ENCODE peak calls at places on chromosomes 6 and 20, in nine cellular contexts. One of them, this sample, is unnamed.

GRCh38 chr20:50304883-50305635 is 114.4 kb downstream of the CEBPB start:
- DNase-seq in cardiac muscle cell: no peak
- DNase-seq in NCI-H2171: no peak
- DNase-seq in naive thymus-derived CD4-positive, alpha-beta T cell: no peak
- DNase-seq in A549: no peak
- DNase-seq in thoracic aorta: peak; percentile 59
- DNase-seq in GF-D8: no peak
- DNase-seq in NCI-H748 treated with DMSO at 0.1 percent for 48 hours: no peak
- DNase-seq in activated T-helper 1 cell treated with anti-CD3 and anti-CD28 coated beads, Interleukin-12 subunit alpha, Interleukin-12 subunit beta, Interleukin-2, Interleukin-4 antibody, amounts not matched to agents 30 ng/mL and 10 ng/mL and 1 ng/mL, durations not matched to agents 14 hours and 24 hours and 36 hours: no peak
- DNase-seq in this sample: no peak

GRCh38 chr20:32024683-32025295 is 14.6 kb downstream of the CCM2L start:
- DNase-seq in A549: no peak
- DNase-seq in cardiac muscle cell: no peak
- DNase-seq in activated T-helper 1 cell treated with anti-CD3 and anti-CD28 coated beads, Interleukin-12 subunit alpha, Interleukin-12 subunit beta, Interleukin-2, Interleukin-4 antibody, amounts not matched to agents 30 ng/mL and 10 ng/mL and 1 ng/mL, durations not matched to agents 14 hours and 24 hours and 36 hours: no peak
- DNase-seq in naive thymus-derived CD4-positive, alpha-beta T cell: no peak
- DNase-seq in NCI-H748 treated with DMSO at 0.1 percent for 48 hours: no peak
- DNase-seq in NCI-H2171: no peak
- DNase-seq in GF-D8: no peak
- DNase-seq in thoracic aorta: no peak
- DNase-seq in this sample: no peak

GRCh38 chr6:129432738-129433137 is 277.2 kb downstream of the ARHGAP18 start:
- DNase-seq in naive thymus-derived CD4-positive, alpha-beta T cell: no peak
- DNase-seq in cardiac muscle cell: no peak
- DNase-seq in thoracic aorta: no peak
- DNase-seq in GF-D8: no peak
- DNase-seq in NCI-H748 treated with DMSO at 0.1 percent for 48 hours: no peak
- DNase-seq in activated T-helper 1 cell treated with anti-CD3 and anti-CD28 coated beads, Interleukin-12 subunit alpha, Interleukin-12 subunit beta, Interleukin-2, Interleukin-4 antibody, amounts not matched to agents 30 ng/mL and 10 ng/mL and 1 ng/mL, durations not matched to agents 14 hours and 24 hours and 36 hours: no peak
- DNase-seq in NCI-H2171: no peak
- DNase-seq in A549: peak; percentile 13
- DNase-seq in this sample: peak; percentile 13

GRCh38 chr6:35267446-35267845 is 7.9 kb downstream of the ZNF76 start:
- DNase-seq in GF-D8: no peak
- DNase-seq in thoracic aorta: no peak
- DNase-seq in NCI-H748 treated with DMSO at 0.1 percent for 48 hours: no peak
- DNase-seq in A549: no peak
- DNase-seq in cardiac muscle cell: no peak
- DNase-seq in activated T-helper 1 cell treated with anti-CD3 and anti-CD28 coated beads, Interleukin-12 subunit alpha, Interleukin-12 subunit beta, Interleukin-2, Interleukin-4 antibody, amounts not matched to agents 30 ng/mL and 10 ng/mL and 1 ng/mL, durations not matched to agents 14 hours and 24 hours and 36 hours: no peak
- DNase-seq in NCI-H2171: no peak
- DNase-seq in naive thymus-derived CD4-positive, alpha-beta T cell: no peak
- DNase-seq in this sample: no peak

GRCh38 chr20:17995967-17996819 is 27.4 kb downstream of the MGME1 start:
- DNase-seq in GF-D8: no peak
- DNase-seq in thoracic aorta: peak; percentile 15
- DNase-seq in NCI-H748 treated with DMSO at 0.1 percent for 48 hours: peak; percentile 68
- DNase-seq in NCI-H2171: peak; percentile 68
- DNase-seq in A549: peak; percentile 58
- DNase-seq in activated T-helper 1 cell treated with anti-CD3 and anti-CD28 coated beads, Interleukin-12 subunit alpha, Interleukin-12 subunit beta, Interleukin-2, Interleukin-4 antibody, amounts not matched to agents 30 ng/mL and 10 ng/mL and 1 ng/mL, durations not matched to agents 14 hours and 24 hours and 36 hours: peak; percentile 46
- DNase-seq in cardiac muscle cell: peak; percentile 61
- DNase-seq in naive thymus-derived CD4-positive, alpha-beta T cell: peak; percentile 55
- DNase-seq in this sample: peak; percentile 82

GRCh38 chr20:52789716-52790115 is 182.4 kb upstream of the TSHZ2 start:
- DNase-seq in activated T-helper 1 cell treated with anti-CD3 and anti-CD28 coated beads, Interleukin-12 subunit alpha, Interleukin-12 subunit beta, Interleukin-2, Interleukin-4 antibody, amounts not matched to agents 30 ng/mL and 10 ng/mL and 1 ng/mL, durations not matched to agents 14 hours and 24 hours and 36 hours: no peak
- DNase-seq in A549: no peak
- DNase-seq in thoracic aorta: no peak
- DNase-seq in NCI-H2171: no peak
- DNase-seq in cardiac muscle cell: no peak
- DNase-seq in NCI-H748 treated with DMSO at 0.1 percent for 48 hours: no peak
- DNase-seq in GF-D8: no peak
- DNase-seq in naive thymus-derived CD4-positive, alpha-beta T cell: no peak
- DNase-seq in this sample: no peak

GRCh38 chr6:145960918-145961604 is 3.1 kb downstream of the SHPRH start:
- DNase-seq in NCI-H2171: no peak
- DNase-seq in thoracic aorta: no peak
- DNase-seq in cardiac muscle cell: no peak
- DNase-seq in A549: no peak
- DNase-seq in naive thymus-derived CD4-positive, alpha-beta T cell: no peak
- DNase-seq in GF-D8: no peak
- DNase-seq in NCI-H748 treated with DMSO at 0.1 percent for 48 hours: no peak
- DNase-seq in activated T-helper 1 cell treated with anti-CD3 and anti-CD28 coated beads, Interleukin-12 subunit alpha, Interleukin-12 subunit beta, Interleukin-2, Interleukin-4 antibody, amounts not matched to agents 30 ng/mL and 10 ng/mL and 1 ng/mL, durations not matched to agents 14 hours and 24 hours and 36 hours: no peak
- DNase-seq in this sample: no peak

GRCh38 chr6:107704377-107705013 is 119.6 kb downstream of the SCML4 start:
- DNase-seq in A549: peak; percentile 14
- DNase-seq in thoracic aorta: no peak
- DNase-seq in NCI-H2171: no peak
- DNase-seq in cardiac muscle cell: peak; percentile 72
- DNase-seq in activated T-helper 1 cell treated with anti-CD3 and anti-CD28 coated beads, Interleukin-12 subunit alpha, Interleukin-12 subunit beta, Interleukin-2, Interleukin-4 antibody, amounts not matched to agents 30 ng/mL and 10 ng/mL and 1 ng/mL, durations not matched to agents 14 hours and 24 hours and 36 hours: no peak
- DNase-seq in NCI-H748 treated with DMSO at 0.1 percent for 48 hours: no peak
- DNase-seq in naive thymus-derived CD4-positive, alpha-beta T cell: no peak
- DNase-seq in GF-D8: no peak
- DNase-seq in this sample: peak; percentile 58

GRCh38 chr6:135876048-135876447 is 24.5 kb downstream of the PDE7B start:
- DNase-seq in cardiac muscle cell: no peak
- DNase-seq in A549: no peak
- DNase-seq in NCI-H748 treated with DMSO at 0.1 percent for 48 hours: no peak
- DNase-seq in activated T-helper 1 cell treated with anti-CD3 and anti-CD28 coated beads, Interleukin-12 subunit alpha, Interleukin-12 subunit beta, Interleukin-2, Interleukin-4 antibody, amounts not matched to agents 30 ng/mL and 10 ng/mL and 1 ng/mL, durations not matched to agents 14 hours and 24 hours and 36 hours: no peak
- DNase-seq in naive thymus-derived CD4-positive, alpha-beta T cell: no peak
- DNase-seq in thoracic aorta: no peak
- DNase-seq in GF-D8: no peak
- DNase-seq in NCI-H2171: no peak
- DNase-seq in this sample: no peak

GRCh38 chr6:162907876-162908481 is 180.2 kb downstream of the PACRG start:
- DNase-seq in naive thymus-derived CD4-positive, alpha-beta T cell: no peak
- DNase-seq in A549: peak; percentile 52
- DNase-seq in GF-D8: no peak
- DNase-seq in cardiac muscle cell: no peak
- DNase-seq in NCI-H2171: no peak
- DNase-seq in activated T-helper 1 cell treated with anti-CD3 and anti-CD28 coated beads, Interleukin-12 subunit alpha, Interleukin-12 subunit beta, Interleukin-2, Interleukin-4 antibody, amounts not matched to agents 30 ng/mL and 10 ng/mL and 1 ng/mL, durations not matched to agents 14 hours and 24 hours and 36 hours: no peak
- DNase-seq in NCI-H748 treated with DMSO at 0.1 percent for 48 hours: peak; percentile 10
- DNase-seq in thoracic aorta: no peak
- DNase-seq in this sample: peak; percentile 54